ENCODE peak calls at places on chromosomes 6 and 20, in five cellular contexts. D, G, N, M and T are unnamed samples.
A peak's percentile ranks its signal among the peaks of the same experiment; 100 is the strongest.

GRCh38 chr6:36592221-36592655 is 1.9 kb upstream of the SRSF3 start:
- DNase-seq in G (no peak), N (no peak), M (no peak), D (no peak), T (no peak)

GRCh38 chr6:7996538-7997225 is 67.5 kb downstream of the BLOC1S5 start:
- DNase-seq in D (no peak), G (no peak), M (no peak), N (peak; percentile 89), T (no peak)

GRCh38 chr6:39861663-39862062 is 69.5 kb downstream of the DAAM2 start:
- DNase-seq in N (no peak), G (no peak), D (no peak), M (no peak), T (no peak)

GRCh38 chr6:151067684-151068596 is 171.8 kb upstream of the AKAP12 start:
- DNase-seq in D (peak; percentile 87), M (no peak), N (peak; percentile 97), G (no peak), T (no peak)

GRCh38 chr20:18138266-18138582 is 561 bp downstream of the KAT14 start:
- DNase-seq in M (no peak), D (no peak), N (no peak), G (no peak), T (no peak)

GRCh38 chr6:3929281-3929798 is 80.2 kb downstream of the FAM50B start:
- DNase-seq in G (no peak), D (peak; percentile 55), N (peak; percentile 20), M (no peak), T (no peak)

GRCh38 chr6:117451607-117452164 is 25.9 kb upstream of the ROS1 start:
- DNase-seq in N (peak; percentile 50), G (no peak), M (no peak), D (no peak), T (no peak)

GRCh38 chr6:152146385-152146784 is 338.9 kb downstream of the ESR1 start:
- DNase-seq in G (no peak), M (no peak), D (peak; percentile 43), N (peak; percentile 73), T (no peak)

GRCh38 chr20:48758206-48758820 is 69.5 kb downstream of the PREX1 start:
- DNase-seq in D (no peak), G (no peak), M (no peak), N (no peak), T (no peak)

GRCh38 chr6:36386495-36387439 is 702 bp downstream of the ETV7 start:
- DNase-seq in N (peak; percentile 59), M (no peak), G (peak; percentile 25), D (peak; percentile 33), T (peak; percentile 69)

GRCh38 chr20:54897787-54898186 is 422.4 kb downstream of the DOK5 start:
- DNase-seq in D (no peak), M (no peak), G (no peak), N (no peak), T (no peak)

GRCh38 chr20:48467622-48468021 is 360.2 kb downstream of the PREX1 start:
- DNase-seq in D (no peak), G (no peak), M (no peak), N (peak; percentile 3), T (no peak)

GRCh38 chr6:159042003-159042823 is 2.6 kb downstream of the TAGAP start:
- DNase-seq in D (peak; percentile 51), N (peak; percentile 51), G (peak; percentile 63), M (peak; percentile 56), T (peak; percentile 51)

GRCh38 chr20:51554538-51555165 is 12.1 kb upstream of the NFATC2 start:
- DNase-seq in G (no peak), D (no peak), N (no peak), M (no peak), T (no peak)

GRCh38 chr6:22079788-22080187 is 217.0 kb downstream of the PRL start:
- DNase-seq in N (peak; percentile 90), M (no peak), G (no peak), D (no peak), T (no peak)

GRCh38 chr6:136921521-136921935 is 573 bp upstream of the SLC35D3 start:
- DNase-seq in N (no peak), M (no peak), G (peak; percentile 29), D (no peak), T (peak; percentile 64)